ENCODE peak calls at places on chromosomes 5 and 9, in seven cellular contexts. Y is anterior cingulate cortex; X is activated naive CD4-positive, alpha-beta T cell; O is CD8-positive, alpha-beta T cell; D is HCT116; J is kidney epithelial cell; A is CD4-positive, alpha-beta T cell. S is an unnamed sample.

GRCh38 chr5:10372726-10373709 is 19.5 kb downstream of the MARCHF6 start:
- DNase-seq in D (no peak), J (no peak), Y (no peak), A (no peak), X (no peak), O (no peak), S (no peak)

GRCh38 chr5:127802477-127802865 is 99.3 kb downstream of the CCDC192 start:
- DNase-seq in O (no peak), X (no peak), J (no peak), Y (no peak), D (no peak), A (no peak), S (no peak)

GRCh38 chr5:103472820-103473219 is 89.8 kb downstream of the NUDT12 start:
- DNase-seq in D (no peak), J (no peak), Y (no peak), X (no peak), O (no peak), A (no peak), S (no peak)

GRCh38 chr5:62593331-62593730 is 14.7 kb downstream of the LRRC70 start:
- DNase-seq in X (no peak), O (no peak), J (no peak), A (no peak), Y (no peak), D (no peak), S (no peak)

GRCh38 chr5:139193928-139194327 is 4.2 kb downstream of the SIL1 start:
- DNase-seq in A (no peak), O (no peak), X (no peak), D (no peak), J (no peak), Y (no peak), S (no peak)

GRCh38 chr9:8855046-8855445 is 1055.5 kb upstream of the DMAC1 start:
- DNase-seq in X (no peak), D (no peak), Y (no peak), A (no peak), J (peak), O (no peak), S (no peak)

GRCh38 chr5:119470851-119471451 is 18.7 kb downstream of the HSD17B4 start:
- DNase-seq in O (no peak), X (no peak), J (no peak), D (peak), Y (no peak), A (no peak), S (no peak)

GRCh38 chr5:51416149-51416548 is 32.9 kb downstream of the ISL1 start:
- DNase-seq in O (no peak), A (no peak), D (no peak), Y (no peak), X (no peak), J (no peak), S (no peak)

GRCh38 chr9:89996106-89996505 is 391.3 kb downstream of the GADD45G start:
- DNase-seq in O (no peak), A (no peak), D (no peak), Y (no peak), J (no peak), X (no peak), S (no peak)

GRCh38 chr5:169545762-169546161 is 37.8 kb upstream of the SPDL1 start:
- DNase-seq in A (no peak), D (no peak), X (no peak), Y (no peak), J (peak), O (no peak), S (no peak)

GRCh38 chr5:142853682-142854081 is 83.5 kb downstream of the ARHGAP26 start:
- DNase-seq in D (no peak), A (no peak), X (no peak), Y (no peak), O (no peak), J (no peak), S (no peak)

GRCh38 chr5:52560366-52560765 is 227.3 kb upstream of the ITGA1 start:
- DNase-seq in A (no peak), Y (no peak), O (no peak), X (no peak), D (peak), J (no peak), S (no peak)

GRCh38 chr5:42854795-42855194 is 43.1 kb upstream of the SELENOP start:
- DNase-seq in X (no peak), J (no peak), Y (no peak), D (no peak), O (no peak), A (no peak), S (no peak)

GRCh38 chr9:5442400-5443011 is 4.8 kb upstream of the PLGRKT start:
- DNase-seq in O (peak), X (no peak), A (no peak), Y (no peak), J (no peak), D (no peak), S (no peak)

GRCh38 chr9:35689601-35690446 is at the start of gene TPM2:
- DNase-seq in A (no peak), O (no peak), X (no peak), D (peak), J (no peak), Y (no peak), S (no peak)

GRCh38 chr9:38436708-38437107 is 12.5 kb upstream of the IGFBPL1 start:
- DNase-seq in J (no peak), X (no peak), Y (no peak), O (no peak), D (no peak), A (no peak), S (no peak)

GRCh38 chr5:141050622-141051525 is at the start of gene PCDHB1:
- DNase-seq in Y (no peak), X (no peak), D (no peak), A (no peak), J (no peak), O (no peak), S (no peak)

GRCh38 chr9:14993061-14993800 is 83.0 kb upstream of the FREM1 start:
- DNase-seq in O (no peak), D (no peak), Y (peak), J (peak), X (no peak), A (peak), S (peak)

GRCh38 chr5:179241175-179241574 is 104.1 kb downstream of the ADAMTS2 start:
- DNase-seq in J (no peak), D (no peak), O (no peak), Y (no peak), X (no peak), A (no peak), S (no peak)

GRCh38 chr5:68407312-68408239 is 192.0 kb downstream of the PIK3R1 start:
- DNase-seq in Y (no peak), J (no peak), A (no peak), D (no peak), O (no peak), X (no peak), S (no peak)

GRCh38 chr9:4923580-4924544 is 61.2 kb upstream of the JAK2 start:
- DNase-seq in A (no peak), Y (no peak), J (no peak), D (no peak), O (no peak), X (no peak), S (no peak)

GRCh38 chr9:113753398-113754119 is 122.5 kb upstream of the ZNF618 start:
- DNase-seq in D (no peak), Y (no peak), X (no peak), O (no peak), J (no peak), A (no peak), S (no peak)

GRCh38 chr5:120297621-120298020 is 166.5 kb upstream of the PRR16 start:
- DNase-seq in J (no peak), D (no peak), X (no peak), A (no peak), Y (no peak), O (no peak), S (no peak)

GRCh38 chr9:34558911-34559615 is 30.5 kb downstream of the CNTFR start:
- DNase-seq in J (no peak), X (no peak), Y (no peak), A (no peak), O (no peak), D (no peak), S (no peak)

GRCh38 chr5:131394128-131394527 is 130.3 kb downstream of the CDC42SE2 start:
- DNase-seq in Y (no peak), J (peak), A (no peak), X (no peak), D (no peak), O (peak), S (peak)

GRCh38 chr5:129977810-129978209 is 73.5 kb downstream of the CHSY3 start:
- DNase-seq in D (no peak), X (no peak), Y (no peak), J (no peak), A (no peak), O (no peak), S (no peak)

GRCh38 chr5:121315786-121316185 is 535.9 kb upstream of the FTMT start:
- DNase-seq in A (no peak), X (no peak), O (no peak), Y (no peak), J (no peak), D (no peak), S (no peak)

GRCh38 chr5:96868603-96869371 is 7.5 kb upstream of the ERAP2 start:
- DNase-seq in D (peak), A (no peak), X (no peak), O (no peak), J (no peak), Y (no peak), S (no peak)

GRCh38 chr9:131635285-131635684 is 90.0 kb downstream of the PRRT1B start:
- DNase-seq in J (peak), A (peak), Y (no peak), X (no peak), D (peak), O (peak), S (peak)

GRCh38 chr5:94422819-94423218 is 195.6 kb downstream of the KIAA0825 start:
- DNase-seq in Y (no peak), D (peak), J (peak), O (no peak), A (no peak), X (no peak), S (no peak)

GRCh38 chr5:138274189-138274853 is at the start of gene GFRA3:
- DNase-seq in A (no peak), D (no peak), X (no peak), Y (no peak), O (no peak), J (no peak), S (no peak)

GRCh38 chr5:100667021-100667671 is 132.0 kb downstream of the FAM174A start:
- DNase-seq in X (no peak), Y (no peak), J (no peak), D (no peak), A (no peak), O (no peak), S (no peak)

S was measured in T-helper 17 cell.